ENCODE peak calls at places on chromosomes 13 and 19, in six cellular contexts. One of them, this sample, is unnamed.

GRCh38 chr19:38849746-38850230 is at the start of gene HNRNPL:
- DNase-seq in A549: no peak
- DNase-seq in Daoy: no peak
- DNase-seq in stimulated activated CD4-positive, alpha-beta T cell treated with anti-CD3 and anti-CD28 coated beads, Interleukin-15, amount 100 ng/mL, for 1 hour: peak
- DNase-seq in GM12865: no peak
- DNase-seq in AG10803: no peak
- DNase-seq in this sample: peak

GRCh38 chr19:35090160-35090794 is 25.3 kb upstream of the FXYD3 start:
- DNase-seq in A549: peak
- DNase-seq in Daoy: peak
- DNase-seq in stimulated activated CD4-positive, alpha-beta T cell treated with anti-CD3 and anti-CD28 coated beads, Interleukin-15, amount 100 ng/mL, for 1 hour: no peak
- DNase-seq in GM12865: peak
- DNase-seq in AG10803: peak
- DNase-seq in this sample: peak

GRCh38 chr13:114140909-114141255 is 8.5 kb upstream of the RASA3 start:
- DNase-seq in A549: no peak
- DNase-seq in Daoy: no peak
- DNase-seq in stimulated activated CD4-positive, alpha-beta T cell treated with anti-CD3 and anti-CD28 coated beads, Interleukin-15, amount 100 ng/mL, for 1 hour: no peak
- DNase-seq in GM12865: peak
- DNase-seq in AG10803: no peak
- DNase-seq in this sample: peak

GRCh38 chr13:40666905-40667621 is 622 bp upstream of the FOXO1 start:
- DNase-seq in A549: peak
- DNase-seq in Daoy: peak
- DNase-seq in stimulated activated CD4-positive, alpha-beta T cell treated with anti-CD3 and anti-CD28 coated beads, Interleukin-15, amount 100 ng/mL, for 1 hour: no peak
- DNase-seq in GM12865: no peak
- DNase-seq in AG10803: no peak
- DNase-seq in this sample: peak

GRCh38 chr13:27599845-27600553 is 20.3 kb downstream of the LNX2 start:
- DNase-seq in A549: no peak
- DNase-seq in Daoy: peak
- DNase-seq in stimulated activated CD4-positive, alpha-beta T cell treated with anti-CD3 and anti-CD28 coated beads, Interleukin-15, amount 100 ng/mL, for 1 hour: no peak
- DNase-seq in GM12865: no peak
- DNase-seq in AG10803: peak
- DNase-seq in this sample: no peak

GRCh38 chr19:33476151-33476707 is 45.4 kb downstream of the PEPD start:
- DNase-seq in A549: no peak
- DNase-seq in Daoy: no peak
- DNase-seq in stimulated activated CD4-positive, alpha-beta T cell treated with anti-CD3 and anti-CD28 coated beads, Interleukin-15, amount 100 ng/mL, for 1 hour: no peak
- DNase-seq in GM12865: no peak
- DNase-seq in AG10803: no peak
- DNase-seq in this sample: no peak

GRCh38 chr13:51811920-51812328 is 8.0 kb upstream of the DHRS12 start:
- DNase-seq in A549: no peak
- DNase-seq in Daoy: no peak
- DNase-seq in stimulated activated CD4-positive, alpha-beta T cell treated with anti-CD3 and anti-CD28 coated beads, Interleukin-15, amount 100 ng/mL, for 1 hour: no peak
- DNase-seq in GM12865: peak
- DNase-seq in AG10803: no peak
- DNase-seq in this sample: peak

GRCh38 chr19:31943778-31944177 is 401.6 kb upstream of the ZNF507 start:
- DNase-seq in A549: no peak
- DNase-seq in Daoy: no peak
- DNase-seq in stimulated activated CD4-positive, alpha-beta T cell treated with anti-CD3 and anti-CD28 coated beads, Interleukin-15, amount 100 ng/mL, for 1 hour: no peak
- DNase-seq in GM12865: no peak
- DNase-seq in AG10803: no peak
- DNase-seq in this sample: no peak

GRCh38 chr13:40508767-40509342 is 157.6 kb downstream of the FOXO1 start:
- DNase-seq in A549: no peak
- DNase-seq in Daoy: no peak
- DNase-seq in stimulated activated CD4-positive, alpha-beta T cell treated with anti-CD3 and anti-CD28 coated beads, Interleukin-15, amount 100 ng/mL, for 1 hour: no peak
- DNase-seq in GM12865: no peak
- DNase-seq in AG10803: no peak
- DNase-seq in this sample: no peak

GRCh38 chr13:110387451-110388140 is 80.5 kb downstream of the COL4A2 start:
- DNase-seq in A549: no peak
- DNase-seq in Daoy: no peak
- DNase-seq in stimulated activated CD4-positive, alpha-beta T cell treated with anti-CD3 and anti-CD28 coated beads, Interleukin-15, amount 100 ng/mL, for 1 hour: no peak
- DNase-seq in GM12865: peak
- DNase-seq in AG10803: no peak
- DNase-seq in this sample: no peak

GRCh38 chr13:76872686-76873085 is 13.5 kb downstream of the KCTD12 start:
- DNase-seq in A549: no peak
- DNase-seq in Daoy: no peak
- DNase-seq in stimulated activated CD4-positive, alpha-beta T cell treated with anti-CD3 and anti-CD28 coated beads, Interleukin-15, amount 100 ng/mL, for 1 hour: no peak
- DNase-seq in GM12865: no peak
- DNase-seq in AG10803: no peak
- DNase-seq in this sample: no peak

GRCh38 chr19:1276620-1277007 is 1.3 kb downstream of the FAM174C start:
- DNase-seq in A549: no peak
- DNase-seq in Daoy: peak
- DNase-seq in stimulated activated CD4-positive, alpha-beta T cell treated with anti-CD3 and anti-CD28 coated beads, Interleukin-15, amount 100 ng/mL, for 1 hour: no peak
- DNase-seq in GM12865: peak
- DNase-seq in AG10803: no peak
- DNase-seq in this sample: peak

GRCh38 chr19:35901854-35902661 is at the start of gene HCST:
- DNase-seq in A549: no peak
- DNase-seq in Daoy: peak
- DNase-seq in stimulated activated CD4-positive, alpha-beta T cell treated with anti-CD3 and anti-CD28 coated beads, Interleukin-15, amount 100 ng/mL, for 1 hour: peak
- DNase-seq in GM12865: peak
- DNase-seq in AG10803: peak
- DNase-seq in this sample: peak

GRCh38 chr13:97749174-97749573 is 204.3 kb upstream of the IPO5 start:
- DNase-seq in A549: peak
- DNase-seq in Daoy: peak
- DNase-seq in stimulated activated CD4-positive, alpha-beta T cell treated with anti-CD3 and anti-CD28 coated beads, Interleukin-15, amount 100 ng/mL, for 1 hour: no peak
- DNase-seq in GM12865: peak
- DNase-seq in AG10803: no peak
- DNase-seq in this sample: no peak

GRCh38 chr13:93422980-93423554 is 196.5 kb downstream of the GPC6 start:
- DNase-seq in A549: no peak
- DNase-seq in Daoy: no peak
- DNase-seq in stimulated activated CD4-positive, alpha-beta T cell treated with anti-CD3 and anti-CD28 coated beads, Interleukin-15, amount 100 ng/mL, for 1 hour: no peak
- DNase-seq in GM12865: no peak
- DNase-seq in AG10803: no peak
- DNase-seq in this sample: no peak

GRCh38 chr19:58575183-58576041 is 2.3 kb upstream of the MZF1 start:
- DNase-seq in A549: peak
- DNase-seq in Daoy: peak
- DNase-seq in stimulated activated CD4-positive, alpha-beta T cell treated with anti-CD3 and anti-CD28 coated beads, Interleukin-15, amount 100 ng/mL, for 1 hour: peak
- DNase-seq in GM12865: peak
- DNase-seq in AG10803: peak
- DNase-seq in this sample: peak

GRCh38 chr13:33815011-33815550 is 2.9 kb upstream of the RFC3 start:
- DNase-seq in A549: no peak
- DNase-seq in Daoy: no peak
- DNase-seq in stimulated activated CD4-positive, alpha-beta T cell treated with anti-CD3 and anti-CD28 coated beads, Interleukin-15, amount 100 ng/mL, for 1 hour: no peak
- DNase-seq in GM12865: no peak
- DNase-seq in AG10803: no peak
- DNase-seq in this sample: no peak

GRCh38 chr13:75902166-75903104 is 266.3 kb downstream of the LMO7 start:
- DNase-seq in A549: no peak
- DNase-seq in Daoy: no peak
- DNase-seq in stimulated activated CD4-positive, alpha-beta T cell treated with anti-CD3 and anti-CD28 coated beads, Interleukin-15, amount 100 ng/mL, for 1 hour: no peak
- DNase-seq in GM12865: no peak
- DNase-seq in AG10803: no peak
- DNase-seq in this sample: no peak

GRCh38 chr13:92514420-92515125 is 712.0 kb upstream of the GPC6 start:
- DNase-seq in A549: no peak
- DNase-seq in Daoy: no peak
- DNase-seq in stimulated activated CD4-positive, alpha-beta T cell treated with anti-CD3 and anti-CD28 coated beads, Interleukin-15, amount 100 ng/mL, for 1 hour: no peak
- DNase-seq in GM12865: no peak
- DNase-seq in AG10803: no peak
- DNase-seq in this sample: no peak

GRCh38 chr13:113406321-113407102 is 42.6 kb upstream of the GRTP1 start:
- DNase-seq in A549: no peak
- DNase-seq in Daoy: no peak
- DNase-seq in stimulated activated CD4-positive, alpha-beta T cell treated with anti-CD3 and anti-CD28 coated beads, Interleukin-15, amount 100 ng/mL, for 1 hour: no peak
- DNase-seq in GM12865: no peak
- DNase-seq in AG10803: no peak
- DNase-seq in this sample: no peak

GRCh38 chr13:76758738-76759137 is 127.5 kb downstream of the KCTD12 start:
- DNase-seq in A549: no peak
- DNase-seq in Daoy: no peak
- DNase-seq in stimulated activated CD4-positive, alpha-beta T cell treated with anti-CD3 and anti-CD28 coated beads, Interleukin-15, amount 100 ng/mL, for 1 hour: no peak
- DNase-seq in GM12865: no peak
- DNase-seq in AG10803: no peak
- DNase-seq in this sample: no peak

GRCh38 chr19:56765107-56765506 is 75.4 kb downstream of the PEG3 start:
- DNase-seq in A549: no peak
- DNase-seq in Daoy: peak
- DNase-seq in stimulated activated CD4-positive, alpha-beta T cell treated with anti-CD3 and anti-CD28 coated beads, Interleukin-15, amount 100 ng/mL, for 1 hour: no peak
- DNase-seq in GM12865: no peak
- DNase-seq in AG10803: no peak
- DNase-seq in this sample: peak

GRCh38 chr13:76829572-76830327 is 56.5 kb downstream of the KCTD12 start:
- DNase-seq in A549: no peak
- DNase-seq in Daoy: no peak
- DNase-seq in stimulated activated CD4-positive, alpha-beta T cell treated with anti-CD3 and anti-CD28 coated beads, Interleukin-15, amount 100 ng/mL, for 1 hour: no peak
- DNase-seq in GM12865: no peak
- DNase-seq in AG10803: no peak
- DNase-seq in this sample: no peak

GRCh38 chr19:10551698-10552301 is 8.1 kb downstream of the ATG4D start:
- DNase-seq in A549: no peak
- DNase-seq in Daoy: peak
- DNase-seq in stimulated activated CD4-positive, alpha-beta T cell treated with anti-CD3 and anti-CD28 coated beads, Interleukin-15, amount 100 ng/mL, for 1 hour: no peak
- DNase-seq in GM12865: peak
- DNase-seq in AG10803: peak
- DNase-seq in this sample: peak

GRCh38 chr19:40714519-40715299 is 2.0 kb downstream of the COQ8B start:
- DNase-seq in A549: peak
- DNase-seq in Daoy: peak
- DNase-seq in stimulated activated CD4-positive, alpha-beta T cell treated with anti-CD3 and anti-CD28 coated beads, Interleukin-15, amount 100 ng/mL, for 1 hour: peak
- DNase-seq in GM12865: peak
- DNase-seq in AG10803: peak
- DNase-seq in this sample: peak

GRCh38 chr19:17802137-17802858 is 7.4 kb downstream of the B3GNT3 start:
- DNase-seq in A549: no peak
- DNase-seq in Daoy: no peak
- DNase-seq in stimulated activated CD4-positive, alpha-beta T cell treated with anti-CD3 and anti-CD28 coated beads, Interleukin-15, amount 100 ng/mL, for 1 hour: no peak
- DNase-seq in GM12865: no peak
- DNase-seq in AG10803: no peak
- DNase-seq in this sample: no peak

GRCh38 chr13:42401376-42401775 is 129.4 kb downstream of the AKAP11 start:
- DNase-seq in A549: no peak
- DNase-seq in Daoy: no peak
- DNase-seq in stimulated activated CD4-positive, alpha-beta T cell treated with anti-CD3 and anti-CD28 coated beads, Interleukin-15, amount 100 ng/mL, for 1 hour: no peak
- DNase-seq in GM12865: peak
- DNase-seq in AG10803: no peak
- DNase-seq in this sample: no peak

GRCh38 chr19:38907670-38908069 is 4.3 kb downstream of the CCER2 start:
- DNase-seq in A549: no peak
- DNase-seq in Daoy: no peak
- DNase-seq in stimulated activated CD4-positive, alpha-beta T cell treated with anti-CD3 and anti-CD28 coated beads, Interleukin-15, amount 100 ng/mL, for 1 hour: no peak
- DNase-seq in GM12865: no peak
- DNase-seq in AG10803: no peak
- DNase-seq in this sample: no peak

GRCh38 chr19:41908724-41909464 is 19.4 kb downstream of the ERFL start:
- DNase-seq in A549: no peak
- DNase-seq in Daoy: no peak
- DNase-seq in stimulated activated CD4-positive, alpha-beta T cell treated with anti-CD3 and anti-CD28 coated beads, Interleukin-15, amount 100 ng/mL, for 1 hour: no peak
- DNase-seq in GM12865: no peak
- DNase-seq in AG10803: no peak
- DNase-seq in this sample: no peak

GRCh38 chr13:79448413-79448812 is 32.5 kb upstream of the NDFIP2 start:
- DNase-seq in A549: no peak
- DNase-seq in Daoy: peak
- DNase-seq in stimulated activated CD4-positive, alpha-beta T cell treated with anti-CD3 and anti-CD28 coated beads, Interleukin-15, amount 100 ng/mL, for 1 hour: no peak
- DNase-seq in GM12865: peak
- DNase-seq in AG10803: no peak
- DNase-seq in this sample: no peak

GRCh38 chr19:51704601-51705000 is 11.5 kb downstream of the SPACA6 start:
- DNase-seq in A549: no peak
- DNase-seq in Daoy: no peak
- DNase-seq in stimulated activated CD4-positive, alpha-beta T cell treated with anti-CD3 and anti-CD28 coated beads, Interleukin-15, amount 100 ng/mL, for 1 hour: no peak
- DNase-seq in GM12865: no peak
- DNase-seq in AG10803: no peak
- DNase-seq in this sample: no peak

GRCh38 chr13:25923217-25924085 is 128.4 kb downstream of the SHISA2 start:
- DNase-seq in A549: no peak
- DNase-seq in Daoy: no peak
- DNase-seq in stimulated activated CD4-positive, alpha-beta T cell treated with anti-CD3 and anti-CD28 coated beads, Interleukin-15, amount 100 ng/mL, for 1 hour: no peak
- DNase-seq in GM12865: no peak
- DNase-seq in AG10803: no peak
- DNase-seq in this sample: no peak

GRCh38 chr13:86085890-86086289 is 286.7 kb upstream of the SLITRK6 start:
- DNase-seq in A549: no peak
- DNase-seq in Daoy: no peak
- DNase-seq in stimulated activated CD4-positive, alpha-beta T cell treated with anti-CD3 and anti-CD28 coated beads, Interleukin-15, amount 100 ng/mL, for 1 hour: no peak
- DNase-seq in GM12865: no peak
- DNase-seq in AG10803: no peak
- DNase-seq in this sample: no peak